ENCODE peak calls at places on chromosomes 4 and X, in six cellular contexts. G is GM12878, T is HepG2, V is A549, I is K562, U is endothelial cell of umbilical vein. S is an unnamed sample.

GRCh38 chrX:101164766-101165590 is 54.6 kb upstream of the DRP2 start:
- DNase-seq in T (no peak), I (no peak), G (no peak), U (no peak), V (no peak), S (no peak)

GRCh38 chr4:70240192-70240591 is 2.2 kb upstream of the CSN3 start:
- DNase-seq in I (no peak), T (peak; percentile 10), U (no peak), V (no peak), G (no peak), S (no peak)

GRCh38 chr4:184096561-184097239 is 121.0 kb downstream of the ENPP6 start:
- DNase-seq in I (no peak), T (no peak), U (no peak), G (no peak), V (no peak), S (no peak)

GRCh38 chrX:10833299-10834169 is 213.1 kb upstream of the MID1 start:
- DNase-seq in T (peak; percentile 10), U (no peak), V (peak; percentile 9), I (no peak), G (no peak), S (peak; percentile 0)

GRCh38 chr4:2066011-2066551 is 7.0 kb downstream of the NAT8L start:
- DNase-seq in I (no peak), U (no peak), V (no peak), G (no peak), T (no peak), S (no peak)

GRCh38 chr4:164716901-164717300 is 37.0 kb upstream of the SMIM31 start:
- DNase-seq in V (peak; percentile 14), U (no peak), I (no peak), G (no peak), T (peak; percentile 17), S (peak; percentile 4)

GRCh38 chrX:1578511-1579173 is 12.8 kb upstream of the AKAP17A start:
- DNase-seq in G (no peak), I (no peak), T (no peak), U (no peak), V (no peak), S (no peak)

GRCh38 chr4:22573198-22573597 is 57.3 kb upstream of the ADGRA3 start:
- DNase-seq in T (no peak), V (no peak), U (no peak), G (no peak), I (no peak), S (no peak)

GRCh38 chr4:169440446-169440845 is 169.7 kb upstream of the SH3RF1 start:
- DNase-seq in T (no peak), V (no peak), U (peak; percentile 43), I (no peak), G (no peak), S (no peak)

GRCh38 chr4:95524722-95525121 is 24.1 kb downstream of the UNC5C start:
- DNase-seq in U (no peak), I (no peak), G (no peak), T (no peak), V (no peak), S (no peak)

GRCh38 chr4:182145360-182145905 is 97.8 kb upstream of the TENM3 start:
- DNase-seq in G (no peak), T (no peak), I (no peak), V (no peak), U (no peak), S (no peak)

GRCh38 chr4:30840571-30840970 is 120.4 kb downstream of the PCDH7 start:
- DNase-seq in G (no peak), T (no peak), I (no peak), U (no peak), V (no peak), S (no peak)

GRCh38 chr4:87309625-87310024 is 13.1 kb downstream of the HSD17B13 start:
- DNase-seq in G (no peak), I (no peak), U (no peak), T (no peak), V (no peak), S (no peak)

GRCh38 chr4:105624530-105624929 is 72.1 kb downstream of the ARHGEF38 start:
- DNase-seq in G (no peak), I (no peak), T (no peak), U (no peak), V (no peak), S (no peak)

GRCh38 chr4:106993846-106994245 is 42.3 kb downstream of the DKK2 start:
- DNase-seq in V (no peak), I (no peak), U (no peak), T (no peak), G (no peak), S (no peak)

GRCh38 chrX:69504626-69505612 is 793 bp downstream of the NALF2 start:
- DNase-seq in I (no peak), U (no peak), V (no peak), T (no peak), G (no peak), S (no peak)

GRCh38 chrX:1424452-1424851 is 28.3 kb downstream of the ASMTL start:
- DNase-seq in G (no peak), V (no peak), T (no peak), U (no peak), I (no peak), S (no peak)

GRCh38 chr4:188439641-188440311 is 300.5 kb downstream of the TRIML1 start:
- DNase-seq in U (no peak), G (no peak), I (no peak), V (peak; percentile 52), T (no peak), S (no peak)

GRCh38 chrX:97616883-97617510 is 733.3 kb downstream of the RPA4 start:
- DNase-seq in T (peak; percentile 3), G (peak; percentile 26), I (no peak), U (peak; percentile 77), V (peak; percentile 31), S (peak; percentile 40)

GRCh38 chr4:1105662-1106061 is 7.7 kb downstream of the RNF212 start:
- DNase-seq in V (no peak), T (no peak), G (no peak), U (no peak), I (no peak), S (no peak)

GRCh38 chr4:163590609-163591264 is 96.2 kb downstream of the TMA16 start:
- DNase-seq in T (no peak), G (no peak), V (no peak), I (no peak), U (no peak), S (no peak)

GRCh38 chrX:153019166-153019565 is 25.2 kb upstream of the PNMA5 start:
- DNase-seq in G (no peak), U (no peak), I (no peak), V (no peak), T (no peak), S (no peak)

GRCh38 chr4:33091961-33092360 is 2371.8 kb downstream of the PCDH7 start:
- DNase-seq in V (no peak), T (no peak), U (no peak), I (no peak), G (no peak), S (no peak)

GRCh38 chr4:33088713-33089112 is 2368.5 kb downstream of the PCDH7 start:
- DNase-seq in U (no peak), V (no peak), I (no peak), G (no peak), T (no peak), S (no peak)

GRCh38 chr4:33086351-33086900 is 2366.3 kb downstream of the PCDH7 start:
- DNase-seq in T (no peak), I (no peak), V (no peak), G (no peak), U (no peak), S (no peak)

DNA sequence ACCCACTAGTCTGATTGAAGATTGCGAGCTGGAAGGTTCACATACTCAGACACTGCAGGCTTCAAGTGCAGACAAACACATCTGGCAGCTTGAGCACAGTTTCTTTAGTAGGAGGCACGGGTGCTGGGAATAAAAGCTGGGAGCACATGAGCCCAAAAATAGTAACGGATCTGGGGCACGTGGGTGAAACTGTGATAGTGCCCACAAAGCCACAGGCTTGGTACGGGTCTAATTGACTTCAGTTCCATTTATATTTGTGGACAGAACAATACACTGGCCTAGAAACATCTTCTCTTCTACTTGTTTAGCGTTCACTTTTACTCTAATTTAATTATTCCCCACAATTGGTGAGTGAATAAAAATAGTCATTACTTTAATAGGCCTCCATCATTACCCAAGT is 2370.7 kb downstream of the PCDH7 start:
- DNase-seq in T (no peak), I (no peak), G (no peak), U (no peak), V (no peak), S (no peak)
- TF ChIP-seq POLR2A in T (no peak), I (no peak), G (no peak), U (no peak), V (no peak), S (no peak)

GRCh38 chrX:132744470-132744869 is 214.0 kb downstream of the HS6ST2 start:
- DNase-seq in V (no peak), U (no peak), T (peak; percentile 1), G (no peak), I (no peak), S (no peak)
- TF ChIP-seq MYC in V (no peak), U (no peak), T (no peak), G (no peak), I (no peak), S (no peak)

DNA sequence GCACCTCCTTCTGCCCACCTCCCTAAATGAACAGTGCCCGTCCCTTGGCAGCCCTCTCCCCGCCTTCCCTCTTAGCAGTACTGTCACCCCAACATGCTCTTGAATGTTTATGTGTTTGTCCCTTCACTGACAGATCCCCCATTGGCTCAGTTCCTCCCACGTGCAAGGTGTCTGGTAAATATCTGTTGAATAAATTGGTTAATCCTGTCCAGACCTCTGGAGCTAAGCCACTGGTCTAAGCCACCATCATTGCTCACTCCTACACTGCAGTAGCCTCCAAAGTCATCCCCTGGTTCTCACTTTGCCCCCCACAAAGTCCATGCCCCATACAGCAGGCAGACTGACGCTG is 26.1 kb upstream of the MAN2B2 start:
- DNase-seq in G (no peak), U (no peak), T (no peak), V (no peak), I (no peak), S (no peak)
- TF ChIP-seq POLR2A in G (no peak), U (no peak), T (no peak), V (no peak), I (no peak), S (no peak)

DNA sequence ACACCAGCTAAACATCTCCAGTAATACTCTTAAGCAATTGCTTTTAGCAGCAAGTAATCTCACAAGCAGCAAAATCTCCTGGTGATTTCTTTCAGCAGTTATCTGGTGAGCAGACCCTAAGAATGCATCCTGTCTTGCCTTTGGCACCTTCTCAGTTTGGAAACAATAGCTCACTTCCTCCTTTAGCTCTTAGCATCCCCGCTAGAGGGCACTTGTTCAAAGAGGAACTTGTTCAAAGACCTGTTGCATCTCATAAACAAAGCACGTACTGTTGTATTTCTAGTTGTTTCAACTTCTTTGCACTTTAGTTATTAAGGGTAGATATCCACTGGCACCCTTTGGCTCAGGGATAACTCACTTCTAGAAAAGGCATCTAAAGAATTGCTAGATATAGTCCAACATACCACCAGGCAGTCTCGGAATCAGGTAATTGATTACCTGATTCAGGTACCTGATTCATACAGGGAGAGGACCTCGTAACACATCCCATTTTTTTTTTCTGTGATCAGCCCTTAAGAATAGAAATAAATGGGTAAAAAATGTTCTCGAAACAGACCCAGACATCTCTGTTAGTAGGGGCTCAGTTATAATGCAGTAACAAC is 81.9 kb upstream of the QRFPR start:
- DNase-seq in G (no peak), T (peak; percentile 57), I (peak; percentile 14), V (peak; percentile 62), U (peak; percentile 78), S (peak; percentile 67)
- TF ChIP-seq MYC in G (no peak), T (no peak), I (no peak), V (no peak), U (no peak), S (no peak)

GRCh38 chr4:122921971-122922876 is at the start of gene NUDT6:
- DNase-seq in G (no peak), T (peak; percentile 51), U (peak; percentile 70), I (peak; percentile 68), V (peak; percentile 74), S (peak; percentile 83)
- TF ChIP-seq POLR2A in G (peak; percentile 63), T (peak; percentile 83), U (peak; percentile 76), I (peak; percentile 52), V (peak; percentile 29), S (peak; percentile 7)

GRCh38 chr4:26217961-26218676 is 102.7 kb upstream of the RBPJ start:
- DNase-seq in I (no peak), U (no peak), G (peak; percentile 42), V (no peak), T (no peak), S (peak; percentile 74)
- TF ChIP-seq MYC in I (no peak), U (no peak), G (no peak), V (no peak), T (no peak), S (no peak)